ENCODE peak calls at places on chromosomes 7 and 10, in eight cellular contexts. One of them, this sample, is unnamed. For H3K4me1, the result is how much of the 10 kb centered on the place peaks cover.

GRCh38 chr10:101066890-101067355 is 5.1 kb downstream of the KAZALD1 start:
- DNase-seq in MM.1S: no peak
- DNase-seq in uterus: no peak
- DNase-seq in gastrocnemius medialis: no peak
- DNase-seq in mammary epithelial cell: no peak
- DNase-seq in left ventricle myocardium inferior: no peak
- DNase-seq in Peyer's patch: no peak
- DNase-seq in endodermal cell: no peak
- DNase-seq in this sample: no peak

GRCh38 chr10:27838291-27838690 is 92.7 kb upstream of the MKX start:
- DNase-seq in gastrocnemius medialis: no peak
- DNase-seq in endodermal cell: no peak
- DNase-seq in left ventricle myocardium inferior: no peak
- DNase-seq in mammary epithelial cell: no peak
- DNase-seq in uterus: no peak
- DNase-seq in Peyer's patch: no peak
- DNase-seq in MM.1S: no peak
- DNase-seq in this sample: no peak

GRCh38 chr7:130899638-130900401 is 165.8 kb upstream of the KLF14 start:
- DNase-seq in uterus: no peak
- DNase-seq in gastrocnemius medialis: peak
- DNase-seq in Peyer's patch: peak
- DNase-seq in endodermal cell: no peak
- DNase-seq in MM.1S: no peak
- DNase-seq in mammary epithelial cell: no peak
- DNase-seq in left ventricle myocardium inferior: no peak
- DNase-seq in this sample: no peak

GRCh38 chr7:36318116-36318515 is 71.5 kb upstream of the ANLN start:
- DNase-seq in left ventricle myocardium inferior: no peak
- DNase-seq in MM.1S: no peak
- DNase-seq in mammary epithelial cell: no peak
- DNase-seq in endodermal cell: peak
- DNase-seq in gastrocnemius medialis: no peak
- DNase-seq in Peyer's patch: no peak
- DNase-seq in uterus: no peak
- DNase-seq in this sample: no peak

GRCh38 chr10:4181690-4182089 is 396.7 kb upstream of the KLF6 start:
- DNase-seq in uterus: no peak
- DNase-seq in left ventricle myocardium inferior: no peak
- DNase-seq in mammary epithelial cell: no peak
- DNase-seq in MM.1S: no peak
- DNase-seq in Peyer's patch: no peak
- DNase-seq in gastrocnemius medialis: no peak
- DNase-seq in endodermal cell: no peak
- DNase-seq in this sample: no peak

GRCh38 chr10:110407301-110408170 is 90.2 kb upstream of the DUSP5 start:
- DNase-seq in mammary epithelial cell: no peak
- DNase-seq in gastrocnemius medialis: no peak
- DNase-seq in endodermal cell: no peak
- DNase-seq in MM.1S: no peak
- DNase-seq in Peyer's patch: no peak
- DNase-seq in uterus: no peak
- DNase-seq in left ventricle myocardium inferior: no peak
- DNase-seq in this sample: no peak

GRCh38 chr7:135189961-135190360 is 19.5 kb upstream of the CYREN start:
- DNase-seq in left ventricle myocardium inferior: no peak
- DNase-seq in Peyer's patch: no peak
- DNase-seq in endodermal cell: no peak
- DNase-seq in mammary epithelial cell: no peak
- DNase-seq in gastrocnemius medialis: no peak
- DNase-seq in uterus: no peak
- DNase-seq in MM.1S: no peak
- DNase-seq in this sample: no peak

GRCh38 chr10:61028861-61029361 is 84.9 kb upstream of the RHOBTB1 start:
- DNase-seq in Peyer's patch: no peak
- DNase-seq in left ventricle myocardium inferior: no peak
- DNase-seq in mammary epithelial cell: peak
- DNase-seq in MM.1S: no peak
- DNase-seq in gastrocnemius medialis: no peak
- DNase-seq in uterus: no peak
- DNase-seq in endodermal cell: no peak
- DNase-seq in this sample: no peak

GRCh38 chr7:131222171-131222570 is 105.5 kb upstream of the MKLN1 start:
- DNase-seq in uterus: no peak
- DNase-seq in endodermal cell: no peak
- DNase-seq in MM.1S: no peak
- DNase-seq in gastrocnemius medialis: no peak
- DNase-seq in Peyer's patch: no peak
- DNase-seq in left ventricle myocardium inferior: no peak
- DNase-seq in mammary epithelial cell: no peak
- DNase-seq in this sample: no peak

GRCh38 chr7:151968357-151968756 is 12.1 kb downstream of the GALNTL5 start:
- DNase-seq in MM.1S: no peak
- DNase-seq in gastrocnemius medialis: peak
- DNase-seq in endodermal cell: no peak
- DNase-seq in left ventricle myocardium inferior: peak
- DNase-seq in Peyer's patch: no peak
- DNase-seq in uterus: no peak
- DNase-seq in mammary epithelial cell: no peak
- DNase-seq in this sample: no peak

GRCh38 chr7:75842836-75843446 is 29.3 kb upstream of the CCL24 start:
- DNase-seq in uterus: no peak
- DNase-seq in Peyer's patch: no peak
- DNase-seq in mammary epithelial cell: peak
- DNase-seq in gastrocnemius medialis: peak
- DNase-seq in MM.1S: peak
- DNase-seq in left ventricle myocardium inferior: no peak
- DNase-seq in endodermal cell: no peak
- DNase-seq in this sample: peak

GRCh38 chr10:132711618-132712051 is 74.3 kb downstream of the NKX6-2 start:
- DNase-seq in endodermal cell: peak
- DNase-seq in mammary epithelial cell: no peak
- DNase-seq in Peyer's patch: no peak
- DNase-seq in gastrocnemius medialis: no peak
- DNase-seq in MM.1S: no peak
- DNase-seq in left ventricle myocardium inferior: peak
- DNase-seq in uterus: no peak
- DNase-seq in this sample: peak

GRCh38 chr7:72317335-72317734 is 94.8 kb downstream of the CALN1 start:
- DNase-seq in endodermal cell: no peak
- DNase-seq in left ventricle myocardium inferior: no peak
- DNase-seq in uterus: no peak
- DNase-seq in mammary epithelial cell: no peak
- DNase-seq in gastrocnemius medialis: no peak
- DNase-seq in Peyer's patch: no peak
- DNase-seq in MM.1S: no peak
- DNase-seq in this sample: no peak

GRCh38 chr10:130363051-130363450 is 226.9 kb downstream of the GLRX3 start:
- DNase-seq in endodermal cell: no peak
- DNase-seq in Peyer's patch: no peak
- DNase-seq in gastrocnemius medialis: no peak
- DNase-seq in uterus: no peak
- DNase-seq in mammary epithelial cell: no peak
- DNase-seq in MM.1S: no peak
- DNase-seq in left ventricle myocardium inferior: no peak
- DNase-seq in this sample: no peak

GRCh38 chr10:3749597-3750351 is 35.2 kb downstream of the KLF6 start:
- DNase-seq in MM.1S: no peak
- DNase-seq in Peyer's patch: no peak
- DNase-seq in mammary epithelial cell: no peak
- DNase-seq in gastrocnemius medialis: peak
- DNase-seq in endodermal cell: no peak
- DNase-seq in left ventricle myocardium inferior: peak
- DNase-seq in uterus: peak
- DNase-seq in this sample: no peak

GRCh38 chr7:115087437-115087836 is 165.5 kb downstream of the MDFIC start:
- DNase-seq in left ventricle myocardium inferior: no peak
- DNase-seq in gastrocnemius medialis: no peak
- DNase-seq in MM.1S: no peak
- DNase-seq in mammary epithelial cell: peak
- DNase-seq in uterus: no peak
- DNase-seq in Peyer's patch: no peak
- DNase-seq in endodermal cell: no peak
- DNase-seq in this sample: no peak

GRCh38 chr7:124460053-124460445 is 305.5 kb downstream of the GPR37 start:
- DNase-seq in endodermal cell: no peak
- DNase-seq in MM.1S: no peak
- DNase-seq in left ventricle myocardium inferior: no peak
- DNase-seq in Peyer's patch: no peak
- DNase-seq in mammary epithelial cell: no peak
- DNase-seq in uterus: no peak
- DNase-seq in gastrocnemius medialis: no peak
- DNase-seq in this sample: no peak

GRCh38 chr7:36686499-36686898 is 37.8 kb downstream of the AOAH start:
- DNase-seq in Peyer's patch: no peak
- DNase-seq in endodermal cell: no peak
- DNase-seq in uterus: no peak
- DNase-seq in MM.1S: no peak
- DNase-seq in left ventricle myocardium inferior: no peak
- DNase-seq in mammary epithelial cell: peak
- DNase-seq in gastrocnemius medialis: no peak
- DNase-seq in this sample: no peak

GRCh38 chr10:47362199-47362598 is 14.0 kb downstream of the RBP3 start:
- DNase-seq in endodermal cell: no peak
- DNase-seq in left ventricle myocardium inferior: no peak
- DNase-seq in uterus: no peak
- DNase-seq in gastrocnemius medialis: no peak
- DNase-seq in MM.1S: no peak
- DNase-seq in mammary epithelial cell: no peak
- DNase-seq in Peyer's patch: peak
- DNase-seq in this sample: no peak

GRCh38 chr10:93465806-93466675 is 16.1 kb downstream of the MYOF start:
- DNase-seq in gastrocnemius medialis: peak
- DNase-seq in mammary epithelial cell: peak
- DNase-seq in endodermal cell: no peak
- DNase-seq in MM.1S: no peak
- DNase-seq in Peyer's patch: peak
- DNase-seq in uterus: peak
- DNase-seq in left ventricle myocardium inferior: peak
- DNase-seq in this sample: peak

GRCh38 chr10:59864141-59864962 is 42.0 kb downstream of the CCDC6 start:
- DNase-seq in MM.1S: no peak
- DNase-seq in gastrocnemius medialis: no peak
- DNase-seq in uterus: no peak
- DNase-seq in endodermal cell: no peak
- DNase-seq in left ventricle myocardium inferior: no peak
- DNase-seq in mammary epithelial cell: no peak
- DNase-seq in Peyer's patch: no peak
- DNase-seq in this sample: no peak
- H3K27ac ChIP-seq in MM.1S: no peak
- H3K27ac ChIP-seq in gastrocnemius medialis: peak
- H3K27ac ChIP-seq in uterus: peak
- H3K27ac ChIP-seq in endodermal cell: no peak
- H3K27ac ChIP-seq in left ventricle myocardium inferior: peak
- H3K27ac ChIP-seq in mammary epithelial cell: peak
- H3K27ac ChIP-seq in Peyer's patch: no peak
- H3K27ac ChIP-seq in this sample: peak

GRCh38 chr10:70160798-70161197 is 9.5 kb downstream of the SAR1A start:
- DNase-seq in mammary epithelial cell: no peak
- DNase-seq in uterus: no peak
- DNase-seq in gastrocnemius medialis: no peak
- DNase-seq in Peyer's patch: no peak
- DNase-seq in endodermal cell: no peak
- DNase-seq in MM.1S: no peak
- DNase-seq in left ventricle myocardium inferior: no peak
- DNase-seq in this sample: no peak

GRCh38 chr10:70162892-70163201 is 7.5 kb downstream of the SAR1A start:
- DNase-seq in left ventricle myocardium inferior: no peak
- DNase-seq in mammary epithelial cell: no peak
- DNase-seq in Peyer's patch: no peak
- DNase-seq in uterus: no peak
- DNase-seq in gastrocnemius medialis: no peak
- DNase-seq in endodermal cell: no peak
- DNase-seq in MM.1S: no peak
- DNase-seq in this sample: no peak

GRCh38 chr10:70164179-70164578 is 6.1 kb downstream of the SAR1A start:
- DNase-seq in uterus: no peak
- DNase-seq in mammary epithelial cell: no peak
- DNase-seq in endodermal cell: no peak
- DNase-seq in Peyer's patch: no peak
- DNase-seq in MM.1S: no peak
- DNase-seq in gastrocnemius medialis: no peak
- DNase-seq in left ventricle myocardium inferior: no peak
- DNase-seq in this sample: no peak

GRCh38 chr10:70162157-70162891 is 8.0 kb downstream of the SAR1A start:
- DNase-seq in MM.1S: no peak
- DNase-seq in Peyer's patch: no peak
- DNase-seq in left ventricle myocardium inferior: no peak
- DNase-seq in uterus: no peak
- DNase-seq in gastrocnemius medialis: no peak
- DNase-seq in endodermal cell: no peak
- DNase-seq in mammary epithelial cell: no peak
- DNase-seq in this sample: no peak

GRCh38 chr10:70163448-70163847 is 6.9 kb downstream of the SAR1A start:
- DNase-seq in MM.1S: no peak
- DNase-seq in gastrocnemius medialis: no peak
- DNase-seq in Peyer's patch: no peak
- DNase-seq in left ventricle myocardium inferior: no peak
- DNase-seq in endodermal cell: no peak
- DNase-seq in uterus: no peak
- DNase-seq in mammary epithelial cell: no peak
- DNase-seq in this sample: no peak
- H3K4me1 ChIP-seq in MM.1S: under half
- H3K4me1 ChIP-seq in gastrocnemius medialis: half or more
- H3K4me1 ChIP-seq in Peyer's patch: under half
- H3K4me1 ChIP-seq in left ventricle myocardium inferior: half or more
- H3K4me1 ChIP-seq in endodermal cell: under half
- H3K4me1 ChIP-seq in uterus: under half
- H3K4me1 ChIP-seq in mammary epithelial cell: under half
- H3K4me1 ChIP-seq in this sample: under half

GRCh38 chr10:80739328-80739727 is 201.6 kb downstream of the SH2D4B start:
- DNase-seq in endodermal cell: no peak
- DNase-seq in gastrocnemius medialis: no peak
- DNase-seq in uterus: no peak
- DNase-seq in MM.1S: no peak
- DNase-seq in left ventricle myocardium inferior: no peak
- DNase-seq in mammary epithelial cell: no peak
- DNase-seq in Peyer's patch: no peak
- DNase-seq in this sample: no peak

GRCh38 chr10:80739963-80740715 is 202.4 kb downstream of the SH2D4B start:
- DNase-seq in endodermal cell: peak
- DNase-seq in left ventricle myocardium inferior: no peak
- DNase-seq in Peyer's patch: no peak
- DNase-seq in gastrocnemius medialis: no peak
- DNase-seq in MM.1S: no peak
- DNase-seq in mammary epithelial cell: no peak
- DNase-seq in uterus: no peak
- DNase-seq in this sample: no peak

GRCh38 chr10:80737209-80737608 is 199.5 kb downstream of the SH2D4B start:
- DNase-seq in uterus: no peak
- DNase-seq in left ventricle myocardium inferior: no peak
- DNase-seq in mammary epithelial cell: no peak
- DNase-seq in endodermal cell: no peak
- DNase-seq in MM.1S: no peak
- DNase-seq in Peyer's patch: no peak
- DNase-seq in gastrocnemius medialis: no peak
- DNase-seq in this sample: no peak

GRCh38 chr10:80741278-80741677 is 203.6 kb downstream of the SH2D4B start:
- DNase-seq in Peyer's patch: no peak
- DNase-seq in gastrocnemius medialis: no peak
- DNase-seq in MM.1S: no peak
- DNase-seq in uterus: no peak
- DNase-seq in left ventricle myocardium inferior: no peak
- DNase-seq in mammary epithelial cell: no peak
- DNase-seq in endodermal cell: no peak
- DNase-seq in this sample: no peak
- H3K27ac ChIP-seq in Peyer's patch: no peak
- H3K27ac ChIP-seq in gastrocnemius medialis: no peak
- H3K27ac ChIP-seq in MM.1S: no peak
- H3K27ac ChIP-seq in uterus: no peak
- H3K27ac ChIP-seq in left ventricle myocardium inferior: no peak
- H3K27ac ChIP-seq in mammary epithelial cell: no peak
- H3K27ac ChIP-seq in endodermal cell: no peak
- H3K27ac ChIP-seq in this sample: no peak

GRCh38 chr7:55569269-55569663 is 3.0 kb downstream of the VOPP1 start:
- DNase-seq in left ventricle myocardium inferior: no peak
- DNase-seq in endodermal cell: no peak
- DNase-seq in mammary epithelial cell: no peak
- DNase-seq in uterus: no peak
- DNase-seq in MM.1S: no peak
- DNase-seq in gastrocnemius medialis: no peak
- DNase-seq in Peyer's patch: no peak
- DNase-seq in this sample: no peak
- H3K4me1 ChIP-seq in left ventricle myocardium inferior: half or more
- H3K4me1 ChIP-seq in endodermal cell: under half
- H3K4me1 ChIP-seq in mammary epithelial cell: under half
- H3K4me1 ChIP-seq in uterus: under half
- H3K4me1 ChIP-seq in MM.1S: half or more
- H3K4me1 ChIP-seq in gastrocnemius medialis: half or more
- H3K4me1 ChIP-seq in Peyer's patch: under half
- H3K4me1 ChIP-seq in this sample: under half

This sample was measured in RWPE2.